ENCODE peak calls at places on chromosomes 2 and 18, in five cellular contexts. D is Panc1, V is upper lobe of left lung, S is HCT116, P is GM23338. L is an unnamed sample.

GRCh38 chr2:212538156-212539144 is at the start of gene ERBB4:
- ATAC-seq in V (peak; percentile 63), P (peak; percentile 5), D (peak; percentile 40), S (no peak), L (peak; percentile 38)

GRCh38 chr2:139864821-139865302 is 1084.7 kb upstream of the NXPH2 start:
- ATAC-seq in D (no peak), S (no peak), P (no peak), V (no peak), L (no peak)

GRCh38 chr2:165408191-165408590 is 61.3 kb upstream of the CSRNP3 start:
- ATAC-seq in P (no peak), V (no peak), D (no peak), S (no peak), L (no peak)

GRCh38 chr18:23072079-23072478 is 63.2 kb upstream of the CABLES1 start:
- ATAC-seq in D (no peak), P (no peak), S (no peak), V (no peak), L (no peak)

GRCh38 chr2:111244864-111245263 is 124.2 kb downstream of the BCL2L11 start:
- ATAC-seq in D (no peak), S (no peak), V (no peak), P (no peak), L (no peak)

GRCh38 chr18:10410472-10411300 is 43.7 kb upstream of the APCDD1 start:
- ATAC-seq in P (peak; percentile 28), S (no peak), V (no peak), D (no peak), L (no peak)

GRCh38 chr2:166573393-166573792 is 79.3 kb upstream of the SCN7A start:
- ATAC-seq in P (peak; percentile 84), D (no peak), V (no peak), S (no peak), L (no peak)

GRCh38 chr2:207617011-207617671 is 8.1 kb downstream of the METTL21A start:
- ATAC-seq in D (peak; percentile 84), S (peak; percentile 68), P (no peak), V (peak; percentile 66), L (peak; percentile 75)

GRCh38 chr2:195049372-195050031 is 607.5 kb upstream of the SLC39A10 start:
- ATAC-seq in V (no peak), D (no peak), P (no peak), S (no peak), L (no peak)

GRCh38 chr18:44805643-44806042 is 125.0 kb downstream of the SETBP1 start:
- ATAC-seq in S (no peak), D (no peak), V (no peak), P (no peak), L (no peak)

GRCh38 chr18:78169487-78169886 is 810.1 kb upstream of the SALL3 start:
- ATAC-seq in D (no peak), S (no peak), V (no peak), P (no peak), L (no peak)

GRCh38 chr18:31980863-31981262 is 37.8 kb upstream of the RNF125 start:
- ATAC-seq in D (no peak), P (no peak), V (no peak), S (no peak), L (no peak)

GRCh38 chr2:128284037-128284441 is 34.6 kb downstream of the HS6ST1 start:
- ATAC-seq in P (no peak), S (no peak), D (no peak), V (no peak), L (no peak)

DNA sequence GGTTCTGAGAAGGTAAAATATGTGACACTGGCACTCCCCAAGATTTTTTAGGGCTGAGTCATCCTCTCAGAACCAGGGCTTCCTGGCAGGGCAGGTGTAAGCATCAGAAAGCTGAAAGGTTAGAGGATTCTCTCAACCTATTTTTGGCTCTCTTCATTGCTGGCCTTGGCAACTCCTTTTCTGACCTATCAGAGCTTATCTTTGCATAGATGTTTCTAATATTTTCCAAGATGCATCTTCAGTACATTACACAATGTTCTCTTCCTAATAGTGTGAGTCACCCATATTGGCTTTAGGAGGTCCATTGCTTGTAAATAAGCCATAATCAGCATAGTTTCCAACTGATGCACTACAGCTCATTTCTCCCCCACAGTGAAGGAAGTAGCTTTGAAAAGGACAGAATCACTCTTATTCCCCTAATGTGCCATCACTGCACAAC is 2008.4 kb upstream of the PIK3C3 start:
- ATAC-seq in V (peak; percentile 30), S (peak; percentile 84), D (no peak), P (peak; percentile 36), L (peak; percentile 50)
- TF ChIP-seq POLR2AphosphoS5 in V (no peak), S (no peak), D (no peak), P (no peak), L (no peak)

DNA sequence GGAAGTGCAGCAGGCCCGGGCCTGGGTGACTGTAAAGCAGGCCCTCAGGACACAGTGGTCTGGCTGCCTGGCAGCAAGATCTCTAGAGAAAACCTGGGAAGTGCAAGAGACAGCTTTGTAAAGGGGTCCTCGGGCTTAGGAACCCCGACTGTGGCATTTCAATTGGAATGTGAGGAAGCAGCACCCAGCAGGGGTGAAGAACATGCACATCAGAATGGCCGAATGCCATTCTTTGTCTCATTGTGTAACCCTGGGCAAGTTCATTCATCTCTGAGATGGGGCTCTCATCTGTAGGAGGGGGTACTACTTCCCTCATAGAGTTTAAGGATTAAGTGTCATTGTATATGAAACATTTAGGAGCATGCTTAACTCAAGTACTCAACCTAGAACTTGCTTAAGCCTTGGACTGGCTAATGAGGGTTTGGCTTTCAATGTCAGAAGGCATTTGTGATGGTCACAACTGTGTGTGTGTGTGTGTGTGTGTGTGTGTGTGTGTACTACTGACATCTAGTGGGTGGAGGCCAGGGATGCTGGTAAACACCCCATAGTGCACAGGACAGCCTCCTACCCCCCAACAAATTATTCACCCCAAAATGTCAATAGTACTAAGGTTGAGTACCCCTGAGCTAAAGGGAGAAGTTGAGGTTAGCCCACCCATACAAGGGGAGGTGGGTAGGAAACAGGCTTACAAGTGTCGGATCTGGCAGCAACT is 29.3 kb downstream of the MEX3C start:
- ATAC-seq in V (no peak), P (peak; percentile 90), D (no peak), S (peak; percentile 72), L (no peak)
- H3K27ac ChIP-seq in V (no peak overlapping the region), P (peak overlapping the region; percentile 82), D (no peak overlapping the region), S (no peak overlapping the region), L (no peak overlapping the region)

DNA sequence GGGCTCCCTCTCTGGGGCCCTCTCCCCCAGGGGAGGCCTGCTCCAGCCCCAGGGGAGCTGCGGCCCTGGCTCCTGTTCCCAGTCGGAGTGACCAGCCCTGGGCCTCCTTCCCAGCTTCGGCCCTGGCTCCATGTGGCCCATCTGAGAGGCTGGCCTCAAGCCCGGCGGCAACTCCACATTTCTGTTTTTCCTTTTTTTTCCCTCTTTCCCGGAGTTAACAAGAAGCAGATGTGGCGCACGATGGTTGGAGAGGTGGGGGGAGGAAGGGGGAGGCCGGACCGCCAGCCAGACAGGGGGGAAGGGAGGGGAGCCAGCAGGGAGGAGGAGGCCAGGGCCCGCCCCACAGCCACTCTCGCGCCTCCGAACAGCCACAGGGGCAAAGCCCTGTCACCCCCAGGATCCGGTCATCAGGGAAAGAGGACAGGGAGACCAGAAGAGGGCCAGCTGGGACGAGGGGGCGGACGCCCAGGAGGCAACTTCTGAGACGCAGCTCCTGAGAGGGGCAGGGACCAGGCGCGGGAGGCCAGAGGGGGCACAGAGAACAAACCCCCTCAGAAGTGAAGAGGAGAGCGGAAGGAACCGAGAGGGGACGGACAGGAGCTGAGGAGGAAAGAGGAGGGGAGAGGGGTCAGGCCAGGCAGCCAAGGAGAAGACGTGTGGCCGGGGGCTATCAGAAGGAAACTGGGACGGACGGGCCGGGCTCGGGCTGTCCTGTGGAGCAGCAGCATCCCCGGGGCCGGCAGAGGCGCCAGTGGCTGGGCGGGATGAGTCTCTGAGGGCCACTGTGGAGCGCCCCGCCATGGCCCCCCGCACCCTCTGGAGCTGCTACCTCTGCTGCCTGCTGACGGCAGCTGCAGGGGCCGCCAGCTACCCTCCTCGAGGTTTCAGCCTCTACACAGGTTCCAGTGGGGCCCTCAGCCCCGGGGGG is at the start of gene EMILIN1:
- ATAC-seq in P (peak; percentile 38), V (peak; percentile 54), D (no peak), S (no peak), L (peak; percentile 87)
- TF ChIP-seq POLR2AphosphoS5 in P (no peak), V (peak; percentile 74), D (no peak), S (no peak), L (peak; percentile 63)

GRCh38 chr2:49251766-49252165 is 97.5 kb upstream of the FSHR start:
- ATAC-seq in P (no peak), D (no peak), S (no peak), V (no peak), L (no peak)
- H3K27ac ChIP-seq in P (no peak overlapping the region), D (no peak overlapping the region), S (no peak overlapping the region), V (no peak overlapping the region), L (no peak overlapping the region)

GRCh38 chr2:227767830-227768229 is 22.1 kb downstream of the SCYGR8 start:
- ATAC-seq in S (no peak), D (no peak), P (no peak), V (no peak), L (no peak)

GRCh38 chr2:227774895-227775842 is 29.5 kb downstream of the SCYGR8 start:
- ATAC-seq in V (no peak), D (no peak), S (no peak), P (no peak), L (no peak)

GRCh38 chr2:227772197-227772661 is 26.5 kb downstream of the SCYGR8 start:
- ATAC-seq in P (no peak), V (no peak), S (no peak), D (no peak), L (no peak)

GRCh38 chr2:227774011-227774624 is 28.4 kb downstream of the SCYGR8 start:
- ATAC-seq in V (no peak), S (peak; percentile 89), D (no peak), P (peak; percentile 88), L (no peak)

DNA sequence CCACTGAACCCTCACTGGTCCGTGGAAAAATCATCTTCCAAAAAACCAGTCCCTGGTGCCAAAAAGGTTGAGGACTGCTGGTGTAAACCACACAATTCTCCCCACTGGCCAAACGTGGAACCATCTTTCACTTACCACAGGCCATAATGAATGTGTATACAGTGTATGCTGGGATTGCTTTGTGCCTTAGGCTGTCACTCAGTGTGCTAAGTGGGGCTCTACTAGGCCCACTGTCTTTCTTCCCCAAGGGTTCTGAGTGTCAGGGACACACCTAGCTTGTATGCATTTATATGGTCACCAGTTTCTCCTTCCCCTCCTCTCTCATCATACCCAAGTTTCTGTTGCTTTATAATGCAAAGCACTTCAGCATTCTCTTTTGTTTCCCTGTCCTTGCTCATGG is 27.2 kb downstream of the SCYGR8 start:
- ATAC-seq in D (no peak), S (no peak), P (peak; percentile 33), V (no peak), L (no peak)
- TF ChIP-seq POLR2AphosphoS5 in D (no peak), S (no peak), P (no peak), V (no peak), L (no peak)

L was measured in gastroesophageal sphincter.